ENCODE peak calls at places on chromosomes 2 and 18, in six cellular contexts. J is fibroblast of villous mesenchyme; K is CD8-positive, alpha-beta T cell; Y is OCI-LY7; Q is endodermal cell; O is fibroblast of mammary gland. X is an unnamed sample.

GRCh38 chr2:30026091-30027055 is 105.0 kb upstream of the ALK start:
- DNase-seq in O (peak; percentile 57), J (peak; percentile 36), Y (peak; percentile 20), Q (peak; percentile 88), K (no peak), X (no peak)

GRCh38 chr2:218400930-218401833 is 1.5 kb downstream of the CTDSP1 start:
- DNase-seq in O (no peak), Y (no peak), K (peak; percentile 56), Q (peak; percentile 77), J (no peak), X (peak; percentile 34)

GRCh38 chr2:222358876-222359275 is 60.1 kb upstream of the PAX3 start:
- DNase-seq in O (no peak), J (peak; percentile 5), Y (no peak), K (no peak), Q (no peak), X (peak; percentile 33)

GRCh38 chr2:16773080-16773713 is 107.6 kb upstream of the CYRIA start:
- DNase-seq in Q (peak; percentile 81), K (no peak), O (peak; percentile 52), Y (peak; percentile 56), J (peak; percentile 57), X (no peak)

GRCh38 chr2:157875720-157876065 is 437 bp downstream of the ACVR1 start:
- DNase-seq in Y (no peak), Q (peak; percentile 85), O (no peak), J (no peak), K (no peak), X (peak; percentile 31)

GRCh38 chr18:9716780-9717563 is 8.9 kb downstream of the RAB31 start:
- DNase-seq in O (no peak), Q (no peak), K (no peak), Y (peak; percentile 3), J (no peak), X (no peak)

GRCh38 chr2:38148501-38148900 is 72.5 kb upstream of the CYP1B1 start:
- DNase-seq in Q (no peak), Y (no peak), O (peak; percentile 94), J (peak; percentile 88), K (no peak), X (no peak)

GRCh38 chr2:3611611-3612010 is 16.7 kb downstream of the COLEC11 start:
- DNase-seq in K (no peak), O (no peak), Q (peak; percentile 47), Y (no peak), J (no peak), X (peak; percentile 33)

GRCh38 chr2:67733517-67733916 is 329.3 kb downstream of the C1D start:
- DNase-seq in Y (peak; percentile 46), J (peak; percentile 16), K (no peak), O (peak; percentile 19), Q (peak; percentile 89), X (no peak)

GRCh38 chr2:230203110-230203676 is 16.6 kb downstream of the SP110 start:
- DNase-seq in Y (peak; percentile 89), O (no peak), Q (no peak), J (no peak), K (no peak), X (no peak)

GRCh38 chr2:58939388-58939787 is 698.3 kb upstream of the FANCL start:
- DNase-seq in Q (no peak), Y (no peak), J (peak; percentile 91), K (no peak), O (peak; percentile 40), X (no peak)

GRCh38 chr2:172102159-172102857 is 392 bp downstream of the DLX2 start:
- DNase-seq in J (peak; percentile 43), Q (peak; percentile 86), Y (no peak), O (peak; percentile 50), K (peak; percentile 56), X (no peak)

DNA sequence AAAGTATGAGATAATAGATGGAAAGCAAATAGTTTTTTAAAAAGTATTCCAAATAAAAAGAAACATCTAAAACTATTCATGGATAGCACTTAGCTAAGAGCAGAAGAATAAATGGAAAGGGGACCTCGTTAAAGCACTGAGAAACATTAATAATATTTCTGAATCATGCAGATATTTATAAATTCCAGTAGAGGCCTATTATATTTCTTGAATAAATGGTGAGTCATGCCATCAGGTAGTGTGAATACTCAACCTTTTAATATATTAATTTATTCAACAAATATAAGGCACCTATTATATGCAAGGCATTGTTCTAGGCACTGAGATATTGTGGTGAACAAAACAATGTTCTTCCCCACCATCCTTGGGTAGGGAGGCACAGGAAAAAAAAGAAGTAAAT is 53.8 kb downstream of the ICA1L start:
- DNase-seq in J (no peak), K (no peak), O (no peak), Y (no peak), Q (no peak), X (no peak)
- H3K4me3 ChIP-seq in J (no peak overlapping the region), K (no peak overlapping the region), O (no peak overlapping the region), Y (no peak overlapping the region), Q (no peak overlapping the region), X (no peak overlapping the region)

GRCh38 chr2:138071720-138072719 is 107.7 kb downstream of the HNMT start:
- DNase-seq in K (no peak), Y (no peak), O (no peak), J (peak; percentile 81), Q (no peak), X (no peak)
- TF ChIP-seq CTCF in K (no peak), Y (no peak), O (no peak), J (no peak), Q (no peak), X (no peak)

GRCh38 chr18:51666717-51667320 is 469.3 kb upstream of the MEX3C start:
- DNase-seq in O (peak; percentile 0), Q (no peak), J (peak; percentile 1), K (no peak), Y (no peak), X (no peak)
- H3K4me3 ChIP-seq in O (no peak overlapping the region), Q (peak overlapping the region; percentile 44), J (no peak overlapping the region), K (no peak overlapping the region), Y (no peak overlapping the region), X (no peak overlapping the region)

GRCh38 chr2:109662889-109663288 is 48.7 kb downstream of the SOWAHC start:
- DNase-seq in Q (no peak), O (no peak), J (no peak), K (no peak), Y (no peak), X (no peak)
- TF ChIP-seq CTCF in Q (peak; percentile 79), O (no peak), J (no peak), K (no peak), Y (no peak), X (no peak)

GRCh38 chr2:200408428-200409311 is 101.2 kb downstream of the KCTD18 start:
- DNase-seq in K (no peak), Y (no peak), O (peak; percentile 89), J (peak; percentile 83), Q (peak; percentile 59), X (no peak)

GRCh38 chr2:200406379-200406778 is 99.9 kb downstream of the SPATS2L start:
- DNase-seq in J (peak; percentile 21), Q (no peak), O (no peak), K (no peak), Y (no peak), X (no peak)

GRCh38 chr2:200404615-200405014 is 98.1 kb downstream of the SPATS2L start:
- DNase-seq in K (no peak), O (no peak), Y (no peak), Q (no peak), J (no peak), X (no peak)

GRCh38 chr2:200403794-200404193 is 97.3 kb downstream of the SPATS2L start:
- DNase-seq in J (no peak), K (no peak), O (no peak), Y (no peak), Q (no peak), X (no peak)

DNA sequence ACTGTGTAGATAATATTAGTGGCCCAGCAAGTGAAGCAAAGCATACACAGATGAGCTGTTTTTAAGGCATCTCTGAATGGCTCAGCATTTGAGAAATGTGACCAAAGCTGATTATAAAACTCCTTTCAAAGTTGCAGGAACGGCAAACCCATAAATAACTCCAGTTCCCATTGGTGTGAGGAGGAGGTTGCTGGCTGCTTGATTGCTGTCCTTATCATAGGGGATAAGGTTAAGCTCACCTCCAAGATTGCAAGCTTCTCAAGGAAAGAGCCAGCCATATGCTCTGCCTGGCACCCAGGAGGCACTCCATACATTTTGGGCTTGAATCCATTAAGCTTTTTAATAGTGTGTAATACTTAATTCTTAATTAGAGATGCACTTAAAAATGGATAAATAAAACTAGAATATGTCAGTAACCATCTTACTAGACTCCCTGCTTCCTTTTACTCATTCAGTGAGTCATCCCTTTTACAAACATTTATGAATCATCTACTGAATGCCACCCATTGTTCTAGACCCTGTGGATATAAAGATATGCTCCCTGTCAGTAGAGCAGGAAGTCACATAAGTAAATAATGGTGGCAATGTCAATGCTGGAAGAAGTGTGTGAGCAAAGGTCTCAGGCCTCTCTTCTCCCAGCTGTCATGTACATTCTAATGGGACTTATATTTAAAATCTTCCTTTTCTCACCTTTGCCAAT is 99.3 kb downstream of the SPATS2L start:
- DNase-seq in J (peak; percentile 91), Y (no peak), O (peak; percentile 90), Q (no peak), K (no peak), X (no peak)
- H3K4me3 ChIP-seq in J (no peak overlapping the region), Y (no peak overlapping the region), O (no peak overlapping the region), Q (peak overlapping the region; percentile 67), K (no peak overlapping the region), X (no peak overlapping the region)

DNA sequence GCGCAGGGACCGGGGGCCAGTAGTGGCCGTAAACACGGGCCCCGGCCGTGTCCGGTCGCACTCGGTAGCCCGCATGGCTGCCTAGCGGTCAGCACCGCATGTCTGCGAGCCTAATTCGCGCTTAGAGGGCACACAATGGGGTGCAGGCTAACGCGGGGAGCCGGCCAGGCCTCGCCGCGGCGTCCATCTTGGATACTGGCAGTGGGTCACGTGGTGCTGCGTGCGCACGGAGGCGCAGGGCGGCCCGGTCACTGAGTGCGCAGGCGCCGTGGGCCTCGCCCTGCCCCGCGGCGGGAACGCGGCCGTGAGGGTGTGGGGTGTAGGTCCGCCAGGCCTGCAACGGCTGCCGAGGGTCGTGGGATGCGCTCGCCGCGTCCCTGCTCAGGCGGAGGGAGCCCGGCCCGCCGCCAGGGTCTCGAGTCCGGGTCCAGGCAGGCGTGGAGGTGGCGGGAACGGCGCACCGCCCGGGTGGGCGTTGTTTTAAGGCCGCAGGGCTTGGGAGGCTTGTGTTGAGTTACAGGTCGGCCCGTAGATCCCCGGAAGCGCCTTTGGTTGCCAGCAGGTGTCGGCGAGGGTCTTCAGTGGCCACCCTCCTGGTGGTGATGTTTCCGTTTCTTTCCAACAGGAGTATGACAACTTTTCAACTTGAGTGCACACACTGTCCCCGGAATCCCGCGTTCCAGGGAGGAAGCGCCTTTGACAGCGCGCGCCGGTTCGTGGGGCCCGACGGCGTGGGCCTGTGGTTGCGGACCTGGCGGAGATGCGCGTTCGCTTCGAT is 819 bp upstream of the HDAC4 start:
- DNase-seq in K (peak; percentile 97), Y (peak; percentile 96), J (peak; percentile 94), O (peak; percentile 89), Q (peak; percentile 97), X (peak; percentile 96)
- TF ChIP-seq CTCF in K (no peak), Y (peak; percentile 23), J (no peak), O (no peak), Q (peak; percentile 66), X (peak; percentile 24)

DNA sequence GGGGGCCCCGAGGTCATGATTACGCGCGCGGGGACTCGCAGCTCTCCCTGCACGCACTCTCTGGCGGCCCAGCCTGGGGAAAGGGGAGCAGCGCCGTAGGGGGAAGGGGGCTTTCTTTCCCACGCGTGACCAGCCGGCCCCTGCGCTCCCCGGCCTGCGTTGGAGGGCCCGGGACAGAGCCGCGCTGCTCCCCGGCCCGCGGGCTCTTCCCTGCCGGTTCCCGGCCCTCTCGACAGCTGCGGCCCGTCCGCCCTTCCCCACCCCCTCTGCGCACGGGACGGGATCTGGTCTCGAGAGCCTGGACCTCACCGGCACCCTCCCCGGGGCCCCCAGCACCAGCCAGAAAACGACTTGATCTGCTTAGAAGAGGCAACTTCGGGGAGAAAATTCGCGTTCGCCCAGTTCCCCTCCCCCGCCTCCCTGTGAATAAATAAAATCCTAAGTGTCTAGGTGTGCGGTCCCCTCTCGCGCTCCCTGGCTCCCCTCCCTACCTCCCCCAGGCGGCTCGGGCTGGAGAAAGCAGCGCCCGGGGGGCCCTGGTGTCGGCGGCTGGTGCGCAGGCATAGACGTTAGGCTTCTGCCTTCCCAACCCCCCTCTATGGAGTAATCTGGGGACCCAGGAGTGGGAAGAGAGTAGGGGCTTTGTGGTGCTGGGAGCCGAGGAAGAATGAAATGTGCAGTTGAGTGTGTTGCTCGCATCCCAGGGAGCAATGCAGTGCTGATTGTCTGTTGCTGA is 793 bp upstream of the FIGN start:
- DNase-seq in Y (no peak), K (no peak), Q (peak; percentile 88), O (peak; percentile 19), J (peak; percentile 29), X (peak; percentile 35)
- H3K4me3 ChIP-seq in Y (no peak overlapping the region), K (no peak overlapping the region), Q (peak overlapping the region; percentile 96), O (peak overlapping the region; percentile 89), J (peak overlapping the region; percentile 93), X (peak overlapping the region; percentile 65)

X was measured in tibial artery.